ENCODE peak calls at places on chromosomes 7 and 10, in four cellular contexts. One of them, this sample, is unnamed.

GRCh38 chr10:62063795-62064472 is 162.4 kb downstream of the ARID5B start:
- DNase-seq in GM12865: no peak
- DNase-seq in germinal center: no peak
- DNase-seq in BE2C: no peak
- DNase-seq in this sample: no peak

GRCh38 chr10:110540038-110540437 is 27.5 kb upstream of the SMC3 start:
- DNase-seq in germinal center: no peak
- DNase-seq in BE2C: no peak
- DNase-seq in GM12865: peak; percentile 38
- DNase-seq in this sample: no peak

GRCh38 chr7:73941836-73942551 is 81.0 kb downstream of the TMEM270 start:
- DNase-seq in germinal center: no peak
- DNase-seq in GM12865: no peak
- DNase-seq in BE2C: no peak
- DNase-seq in this sample: peak; percentile 10

GRCh38 chr10:114684085-114684821 is 26.2 kb upstream of the ABLIM1 start:
- DNase-seq in GM12865: no peak
- DNase-seq in BE2C: peak; percentile 70
- DNase-seq in germinal center: no peak
- DNase-seq in this sample: no peak

GRCh38 chr10:98012654-98013053 is 17.8 kb downstream of the CRTAC1 start:
- DNase-seq in BE2C: no peak
- DNase-seq in germinal center: no peak
- DNase-seq in GM12865: no peak
- DNase-seq in this sample: no peak

GRCh38 chr10:61959814-61960213 is 58.3 kb downstream of the ARID5B start:
- DNase-seq in germinal center: no peak
- DNase-seq in BE2C: no peak
- DNase-seq in GM12865: no peak
- DNase-seq in this sample: no peak

GRCh38 chr10:96740579-96741281 is 20.4 kb upstream of the PIK3AP1 start:
- DNase-seq in GM12865: no peak
- DNase-seq in germinal center: peak; percentile 51
- DNase-seq in BE2C: no peak
- DNase-seq in this sample: no peak

GRCh38 chr7:79868010-79868409 is 266.6 kb upstream of the GNAI1 start:
- DNase-seq in BE2C: no peak
- DNase-seq in GM12865: no peak
- DNase-seq in germinal center: no peak
- DNase-seq in this sample: no peak

GRCh38 chr7:91288208-91288824 is 24.1 kb downstream of the FZD1 start:
- DNase-seq in BE2C: peak; percentile 25
- DNase-seq in germinal center: no peak
- DNase-seq in GM12865: peak; percentile 52
- DNase-seq in this sample: no peak

GRCh38 chr7:25580156-25580555 is 351.9 kb upstream of the NPVF start:
- DNase-seq in germinal center: no peak
- DNase-seq in GM12865: no peak
- DNase-seq in BE2C: no peak
- DNase-seq in this sample: no peak

GRCh38 chr7:18201349-18201748 is 173.7 kb upstream of the PRPS1L1 start:
- DNase-seq in BE2C: no peak
- DNase-seq in germinal center: no peak
- DNase-seq in GM12865: no peak
- DNase-seq in this sample: no peak

GRCh38 chr10:117830832-117831231 is 215.9 kb downstream of the RAB11FIP2 start:
- DNase-seq in germinal center: peak; percentile 7
- DNase-seq in BE2C: no peak
- DNase-seq in GM12865: peak; percentile 37
- DNase-seq in this sample: no peak

GRCh38 chr7:77980087-77980713 is 181.6 kb downstream of the PHTF2 start:
- DNase-seq in GM12865: no peak
- DNase-seq in germinal center: no peak
- DNase-seq in BE2C: peak; percentile 21
- DNase-seq in this sample: no peak

GRCh38 chr7:137932881-137933269 is 69.0 kb downstream of the CREB3L2 start:
- DNase-seq in GM12865: no peak
- DNase-seq in BE2C: peak; percentile 33
- DNase-seq in germinal center: no peak
- DNase-seq in this sample: no peak

GRCh38 chr7:139746652-139747051 is 31.1 kb downstream of the HIPK2 start:
- DNase-seq in BE2C: no peak
- DNase-seq in germinal center: no peak
- DNase-seq in GM12865: no peak
- DNase-seq in this sample: no peak

GRCh38 chr10:70729763-70730357 is 55.3 kb downstream of the TBATA start:
- DNase-seq in BE2C: peak; percentile 45
- DNase-seq in germinal center: no peak
- DNase-seq in GM12865: no peak
- DNase-seq in this sample: no peak

GRCh38 chr10:110408203-110408871 is 89.4 kb upstream of the DUSP5 start:
- DNase-seq in BE2C: no peak
- DNase-seq in GM12865: peak; percentile 36
- DNase-seq in germinal center: no peak
- DNase-seq in this sample: no peak

GRCh38 chr10:60148266-60148840 is 241.3 kb downstream of the ANK3 start:
- DNase-seq in GM12865: no peak
- DNase-seq in BE2C: no peak
- DNase-seq in germinal center: no peak
- DNase-seq in this sample: peak; percentile 80

GRCh38 chr7:111098011-111098925 is 7.3 kb downstream of the LRRN3 start:
- DNase-seq in GM12865: peak; percentile 55
- DNase-seq in germinal center: no peak
- DNase-seq in BE2C: peak; percentile 61
- DNase-seq in this sample: no peak

GRCh38 chr10:89215511-89215910 is 8.4 kb upstream of the CH25H start:
- DNase-seq in GM12865: no peak
- DNase-seq in germinal center: no peak
- DNase-seq in BE2C: no peak
- DNase-seq in this sample: no peak

GRCh38 chr7:55130079-55130476 is 111.3 kb downstream of the EGFR start:
- DNase-seq in GM12865: no peak
- DNase-seq in germinal center: no peak
- DNase-seq in BE2C: peak; percentile 72
- DNase-seq in this sample: peak; percentile 48

GRCh38 chr10:79884006-79884405 is 57.5 kb downstream of the NUTM2E start:
- DNase-seq in germinal center: no peak
- DNase-seq in BE2C: no peak
- DNase-seq in GM12865: no peak
- DNase-seq in this sample: no peak

GRCh38 chr7:47693161-47693740 is 111.3 kb upstream of the TNS3 start:
- DNase-seq in germinal center: no peak
- DNase-seq in GM12865: no peak
- DNase-seq in BE2C: no peak
- DNase-seq in this sample: no peak

GRCh38 chr7:1935176-1936005 is 265.3 kb downstream of the ELFN1 start:
- DNase-seq in germinal center: no peak
- DNase-seq in BE2C: no peak
- DNase-seq in GM12865: no peak
- DNase-seq in this sample: no peak

GRCh38 chr10:25786181-25786580 is 147.8 kb upstream of the MYO3A start:
- DNase-seq in GM12865: no peak
- DNase-seq in BE2C: no peak
- DNase-seq in germinal center: no peak
- DNase-seq in this sample: no peak

GRCh38 chr7:131197920-131198610 is 129.6 kb upstream of the MKLN1 start:
- DNase-seq in BE2C: no peak
- DNase-seq in germinal center: no peak
- DNase-seq in GM12865: no peak
- DNase-seq in this sample: no peak

GRCh38 chr10:77377678-77378352 is 259.8 kb downstream of the KCNMA1 start:
- DNase-seq in germinal center: no peak
- DNase-seq in BE2C: no peak
- DNase-seq in GM12865: no peak
- DNase-seq in this sample: no peak

GRCh38 chr7:120583835-120584586 is 273.9 kb downstream of the TSPAN12 start:
- DNase-seq in germinal center: no peak
- DNase-seq in BE2C: no peak
- DNase-seq in GM12865: no peak
- DNase-seq in this sample: peak; percentile 79